ENCODE peak calls at places on chromosomes 5 and 9, in six cellular contexts. R is nephron progenitor cell, Q is cardiac fibroblast, X is astrocyte, H is fibroblast of mammary gland, S is GM06990. B is an unnamed sample.

GRCh38 chr5:78600656-78601452 is 47.7 kb downstream of the LHFPL2 start:
- DNase-seq in S (no peak), R (peak), H (peak), Q (no peak), X (peak), B (no peak)

GRCh38 chr5:167233507-167233906 is 1057.9 kb upstream of the WWC1 start:
- DNase-seq in H (peak), R (no peak), S (no peak), Q (no peak), X (peak), B (no peak)

GRCh38 chr5:95219411-95219810 is 65.5 kb downstream of the MCTP1 start:
- DNase-seq in S (no peak), H (no peak), R (no peak), Q (no peak), X (no peak), B (no peak)

GRCh38 chr9:99359336-99359735 is 137.3 kb downstream of the SEC61B start:
- DNase-seq in R (peak), Q (no peak), X (no peak), S (no peak), H (no peak), B (no peak)

GRCh38 chr9:136711751-136712689 is at the start of gene DIPK1B:
- DNase-seq in X (no peak), R (peak), S (no peak), Q (no peak), H (no peak), B (no peak)

GRCh38 chr9:108751301-108751824 is 104.4 kb downstream of the ACTL7B start:
- DNase-seq in Q (no peak), R (no peak), X (no peak), H (no peak), S (no peak), B (no peak)

GRCh38 chr5:110321117-110321516 is 405.4 kb downstream of the TMEM232 start:
- DNase-seq in H (peak), S (no peak), Q (no peak), X (peak), R (no peak), B (no peak)

GRCh38 chr5:134592141-134592746 is 40.4 kb downstream of the SAR1B start:
- DNase-seq in R (no peak), S (no peak), Q (peak), H (no peak), X (peak), B (no peak)

GRCh38 chr9:34047864-34048729 is 590 bp downstream of the UBAP2 start:
- DNase-seq in Q (peak), X (no peak), S (no peak), R (peak), H (peak), B (no peak)

GRCh38 chr9:86521936-86522335 is 167.7 kb upstream of the TUT7 start:
- DNase-seq in R (no peak), Q (peak), S (no peak), H (no peak), X (no peak), B (no peak)

GRCh38 chr5:159773062-159773924 is 143.0 kb upstream of the ADRA1B start:
- DNase-seq in R (peak), S (peak), H (peak), X (peak), Q (peak), B (peak)

GRCh38 chr5:117973785-117974184 is 1014.6 kb downstream of the DTWD2 start:
- DNase-seq in R (no peak), S (no peak), H (no peak), Q (no peak), X (no peak), B (no peak)

GRCh38 chr9:134276463-134277245 is 49.6 kb upstream of the RXRA start:
- DNase-seq in X (no peak), Q (no peak), H (no peak), R (peak), S (no peak), B (no peak)

GRCh38 chr9:134054891-134055811 is 12.7 kb downstream of the BRD3 start:
- DNase-seq in H (no peak), X (no peak), Q (no peak), S (peak), R (peak), B (no peak)

GRCh38 chr5:73274870-73275756 is 102.1 kb downstream of the TMEM174 start:
- DNase-seq in R (no peak), X (no peak), H (peak), S (no peak), Q (peak), B (no peak)

GRCh38 chr9:84669008-84669292 is 579 bp upstream of the NTRK2 start:
- DNase-seq in Q (no peak), R (no peak), H (no peak), X (no peak), S (no peak), B (no peak)

GRCh38 chr5:135747824-135748223 is 86.6 kb upstream of the SLC25A48 start:
- DNase-seq in R (no peak), H (no peak), X (no peak), Q (no peak), S (no peak), B (no peak)

GRCh38 chr9:131738838-131739191 is 1.1 kb downstream of the RAPGEF1 start:
- DNase-seq in H (no peak), R (no peak), S (no peak), X (no peak), Q (no peak), B (no peak)

GRCh38 chr9:114681594-114682332 is at the start of gene TEX48:
- DNase-seq in X (peak), R (peak), Q (peak), H (peak), S (peak), B (peak)

GRCh38 chr5:66021585-66021984 is 95.2 kb downstream of the ERBIN start:
- DNase-seq in Q (no peak), X (no peak), S (no peak), R (no peak), H (no peak), B (no peak)

GRCh38 chr5:37881359-37881758 is 41.5 kb upstream of the GDNF start:
- DNase-seq in R (no peak), X (no peak), H (no peak), S (no peak), Q (no peak), B (no peak)
- TF ChIP-seq CTCF in R (no peak), X (no peak), H (no peak), S (no peak), Q (no peak), B (no peak)

DNA sequence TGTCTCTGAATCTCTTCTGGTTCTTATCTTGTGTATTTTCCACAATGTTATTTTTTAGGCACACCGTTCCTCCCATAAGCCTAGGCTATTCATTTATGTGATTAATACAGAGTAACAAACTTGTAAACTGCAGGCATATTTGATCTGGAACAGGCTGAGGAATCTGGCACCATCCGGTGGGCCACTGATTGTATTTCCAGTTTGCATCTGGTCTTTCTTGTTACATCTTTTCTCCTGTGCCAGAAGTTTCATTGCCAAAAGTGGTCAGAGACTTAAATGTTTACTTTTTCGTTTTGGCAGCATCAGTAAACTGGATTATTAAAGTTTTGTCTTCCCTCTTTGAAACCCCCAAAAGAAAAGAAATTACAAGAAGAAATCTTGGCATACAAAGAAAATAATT is 17.9 kb upstream of the ZCCHC7 start:
- DNase-seq in Q (no peak), S (no peak), H (no peak), R (no peak), X (no peak), B (no peak)
- TF ChIP-seq CTCF in Q (no peak), S (no peak), H (no peak), R (no peak), X (no peak), B (no peak)

GRCh38 chr9:2872941-2873323 is 29.0 kb upstream of the PUM3 start:
- DNase-seq in X (no peak), H (no peak), R (no peak), Q (no peak), S (no peak), B (no peak)
- TF ChIP-seq CTCF in X (no peak), H (no peak), R (no peak), Q (no peak), S (no peak), B (no peak)

DNA sequence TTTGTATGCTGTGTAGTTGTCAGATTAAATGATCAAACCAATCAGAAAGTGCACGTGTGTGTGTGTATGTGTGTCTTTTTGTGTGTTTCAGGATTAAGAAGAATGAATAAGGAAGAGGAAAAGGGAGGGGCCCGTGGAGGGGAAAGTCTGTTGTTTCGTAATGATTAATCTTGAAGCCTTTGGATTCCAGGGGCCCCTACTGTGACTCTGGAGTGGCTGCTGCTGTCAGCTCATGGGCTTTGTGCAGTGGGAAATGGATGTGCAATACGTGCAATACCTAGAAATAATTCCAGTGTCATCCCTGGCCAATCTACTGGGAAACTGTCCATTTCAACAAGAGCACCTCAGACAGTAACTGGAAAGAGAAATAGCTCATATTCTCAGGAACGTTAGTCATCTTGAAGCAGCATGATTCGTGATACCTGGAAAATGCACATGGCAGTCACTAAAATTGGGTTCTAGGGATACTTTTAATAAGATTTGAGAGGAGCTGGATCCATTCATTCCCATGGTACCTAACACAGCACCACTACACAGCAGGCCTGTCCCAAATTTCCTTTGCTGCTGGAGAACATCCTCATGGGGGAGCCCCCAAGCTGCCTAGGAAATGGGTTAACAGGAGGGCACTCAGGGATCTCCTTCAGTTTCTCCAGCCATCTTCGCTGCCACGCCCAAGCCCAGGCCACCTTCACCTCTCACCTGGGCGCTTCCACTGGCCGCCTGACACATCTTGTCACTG is 186.3 kb downstream of the NR3C1 start:
- DNase-seq in S (no peak), R (no peak), X (no peak), Q (peak), H (no peak), B (no peak)
- TF ChIP-seq CTCF in S (no peak), R (no peak), X (no peak), Q (no peak), H (no peak), B (no peak)

GRCh38 chr5:172902497-172903472 is 56.4 kb upstream of the RPL26L1 start:
- DNase-seq in S (no peak), H (peak), X (peak), Q (peak), R (peak), B (peak)
- TF ChIP-seq CTCF in S (peak), H (peak), X (peak), Q (peak), R (peak), B (no peak)

B was measured in omental fat pad.